ENCODE peak calls at places on chromosomes 5 and 9, in nine cellular contexts. B is heart right ventricle, P is colonic mucosa, K is adrenal gland, J is PC-9, L is stomach, E is lower lobe of right lung, H is neural progenitor cell, D is transverse colon. M is an unnamed sample. For H3K4me1, the result is how much of the 10 kb centered on the place peaks cover.

GRCh38 chr5:179164331-179165311 is 104.4 kb downstream of the ZNF354C start:
- DNase-seq in B (no peak), P (no peak), K (no peak), J (no peak), L (no peak), E (peak), H (no peak), D (no peak), M (no peak)

GRCh38 chr9:14303110-14303509 is 10.8 kb downstream of the NFIB start:
- DNase-seq in B (no peak), P (no peak), K (no peak), J (no peak), L (no peak), E (no peak), H (no peak), D (no peak), M (no peak)

GRCh38 chr9:82558855-82559615 is 503.9 kb downstream of the RASEF start:
- DNase-seq in B (no peak), P (no peak), K (no peak), J (no peak), L (no peak), E (no peak), H (no peak), D (no peak), M (no peak)

GRCh38 chr9:95783426-95783975 is 92.0 kb upstream of the ERCC6L2 start:
- DNase-seq in B (no peak), P (no peak), K (no peak), J (no peak), L (no peak), E (no peak), H (no peak), D (no peak), M (peak)

GRCh38 chr5:81302596-81302995 is 1.2 kb downstream of the ZCCHC9 start:
- DNase-seq in B (no peak), P (no peak), K (no peak), J (no peak), L (no peak), E (no peak), H (no peak), D (no peak), M (no peak)

GRCh38 chr5:54725391-54726280 is 208.1 kb downstream of the SNX18 start:
- DNase-seq in B (no peak), P (no peak), K (no peak), J (no peak), L (no peak), E (no peak), H (no peak), D (no peak), M (peak)

GRCh38 chr5:135393691-135394090 is 5.3 kb downstream of the MACROH2A1 start:
- DNase-seq in B (no peak), P (no peak), K (no peak), J (no peak), L (no peak), E (no peak), H (no peak), D (no peak), M (no peak)

GRCh38 chr9:87570000-87570834 is 72.5 kb downstream of the DAPK1 start:
- DNase-seq in B (no peak), P (no peak), K (no peak), J (peak), L (no peak), E (no peak), H (no peak), D (no peak), M (no peak)

GRCh38 chr5:90709323-90710148 is 150.9 kb downstream of the ADGRV1 start:
- DNase-seq in B (no peak), P (peak), K (peak), J (no peak), L (peak), E (no peak), H (peak), D (peak), M (no peak)

GRCh38 chr9:78462616-78463015 is 165.7 kb downstream of the PSAT1 start:
- DNase-seq in B (no peak), P (no peak), K (no peak), J (peak), L (no peak), E (no peak), H (no peak), D (no peak), M (peak)

GRCh38 chr5:133897431-133897830 is 71.0 kb downstream of the C5orf15 start:
- DNase-seq in B (no peak), P (no peak), K (no peak), J (no peak), L (no peak), E (no peak), H (no peak), D (no peak), M (no peak)

GRCh38 chr5:140118294-140118936 is 4.5 kb downstream of the PURA start:
- DNase-seq in B (no peak), P (no peak), K (no peak), J (no peak), L (no peak), E (no peak), H (no peak), D (no peak), M (no peak)

GRCh38 chr9:89621676-89622075 is 16.9 kb downstream of the GADD45G start:
- DNase-seq in B (peak), P (no peak), K (no peak), J (no peak), L (no peak), E (no peak), H (no peak), D (no peak), M (no peak)

GRCh38 chr5:174356536-174356935 is 311.0 kb downstream of the NSG2 start:
- DNase-seq in B (no peak), P (no peak), K (no peak), J (no peak), L (no peak), E (no peak), H (no peak), D (no peak), M (no peak)

GRCh38 chr9:1429328-1429727 is 379.2 kb downstream of the DMRT2 start:
- DNase-seq in B (peak), P (no peak), K (no peak), J (no peak), L (no peak), E (no peak), H (no peak), D (peak), M (no peak)

GRCh38 chr5:174625591-174626365 is 98.6 kb upstream of the MSX2 start:
- DNase-seq in B (no peak), P (no peak), K (no peak), J (no peak), L (no peak), E (no peak), H (peak), D (no peak), M (no peak)

GRCh38 chr5:146690880-146691355 is 174.9 kb upstream of the GPR151 start:
- DNase-seq in B (no peak), P (no peak), K (no peak), J (no peak), L (no peak), E (no peak), H (no peak), D (no peak), M (no peak)

GRCh38 chr5:178381921-178382688 is 149.5 kb upstream of the PHYKPL start:
- DNase-seq in B (no peak), P (no peak), K (no peak), J (no peak), L (no peak), E (no peak), H (no peak), D (no peak), M (no peak)

GRCh38 chr9:90065851-90066250 is 461.0 kb downstream of the GADD45G start:
- DNase-seq in B (no peak), P (no peak), K (no peak), J (no peak), L (no peak), E (no peak), H (no peak), D (no peak), M (no peak)

GRCh38 chr5:132203464-132203818 is 24.2 kb downstream of the P4HA2 start:
- DNase-seq in B (no peak), P (no peak), K (no peak), J (no peak), L (no peak), E (no peak), H (no peak), D (no peak), M (no peak)

GRCh38 chr9:117860849-117861248 is 156.6 kb downstream of the TLR4 start:
- DNase-seq in B (no peak), P (no peak), K (no peak), J (no peak), L (no peak), E (no peak), H (no peak), D (no peak), M (no peak)

GRCh38 chr5:151743535-151743934 is 14.9 kb downstream of the ATOX1 start:
- DNase-seq in B (no peak), P (no peak), K (no peak), J (no peak), L (no peak), E (no peak), H (no peak), D (no peak), M (no peak)

GRCh38 chr5:9057406-9058000 is 488.4 kb downstream of the SEMA5A start:
- DNase-seq in B (no peak), P (no peak), K (no peak), J (no peak), L (no peak), E (no peak), H (no peak), D (no peak), M (no peak)

GRCh38 chr9:90789862-90790261 is 11.8 kb upstream of the SYK start:
- DNase-seq in B (no peak), P (no peak), K (no peak), J (no peak), L (no peak), E (no peak), H (peak), D (no peak), M (no peak)

GRCh38 chr5:152542741-152543140 is 137.7 kb upstream of the NMUR2 start:
- DNase-seq in B (no peak), P (no peak), K (no peak), J (no peak), L (no peak), E (no peak), H (peak), D (no peak), M (no peak)

GRCh38 chr9:118170032-118170955 is 466.1 kb downstream of the TLR4 start:
- DNase-seq in B (no peak), P (peak), K (peak), J (no peak), L (no peak), E (no peak), H (peak), D (peak), M (peak)

GRCh38 chr9:18190671-18191374 is 283.1 kb upstream of the ADAMTSL1 start:
- DNase-seq in B (no peak), P (no peak), K (no peak), J (no peak), L (no peak), E (no peak), H (no peak), D (no peak), M (no peak)

GRCh38 chr5:179798771-179799643 is 5.2 kb downstream of the LTC4S start:
- DNase-seq in B (no peak), P (no peak), K (no peak), J (no peak), L (no peak), E (no peak), H (no peak), D (no peak), M (no peak)

GRCh38 chr9:102950341-102950740 is 44.8 kb upstream of the CYLC2 start:
- DNase-seq in B (no peak), P (no peak), K (no peak), J (no peak), L (no peak), E (no peak), H (no peak), D (no peak), M (no peak)

GRCh38 chr5:177507165-177507564 is 2.5 kb downstream of the DOK3 start:
- DNase-seq in B (no peak), P (no peak), K (no peak), J (no peak), L (no peak), E (no peak), H (no peak), D (no peak), M (no peak)

GRCh38 chr9:94980947-94981632 is 254.6 kb downstream of the AOPEP start:
- DNase-seq in B (no peak), P (no peak), K (no peak), J (no peak), L (no peak), E (no peak), H (peak), D (no peak), M (no peak)

GRCh38 chr5:5165541-5166002 is 25.4 kb downstream of the ADAMTS16 start:
- DNase-seq in B (no peak), P (no peak), K (no peak), J (peak), L (no peak), E (no peak), H (no peak), D (no peak), M (peak)

GRCh38 chr5:81121273-81121672 is 111.8 kb upstream of the CKMT2 start:
- DNase-seq in B (no peak), P (no peak), K (no peak), J (no peak), L (no peak), E (no peak), H (no peak), D (no peak), M (no peak)

GRCh38 chr9:126377521-126377920 is 50.9 kb downstream of the MVB12B start:
- DNase-seq in B (no peak), P (peak), K (no peak), J (no peak), L (no peak), E (no peak), H (no peak), D (no peak), M (no peak)

GRCh38 chr5:94702729-94703128 is 84.3 kb downstream of the SLF1 start:
- DNase-seq in B (no peak), P (no peak), K (no peak), J (no peak), L (no peak), E (no peak), H (no peak), D (no peak), M (no peak)

GRCh38 chr9:101325053-101325452 is 59.8 kb downstream of the BAAT start:
- DNase-seq in B (no peak), P (no peak), K (no peak), J (no peak), L (no peak), E (no peak), H (no peak), D (no peak), M (no peak)

GRCh38 chr5:156838966-156839365 is 11.1 kb upstream of the PPP1R2B start:
- DNase-seq in B (no peak), P (no peak), K (peak), J (no peak), L (no peak), E (no peak), H (no peak), D (no peak), M (no peak)

GRCh38 chr5:156835905-156836304 is 14.2 kb upstream of the PPP1R2B start:
- DNase-seq in B (no peak), P (no peak), K (no peak), J (no peak), L (no peak), E (no peak), H (peak), D (no peak), M (no peak)

GRCh38 chr5:156834916-156835315 is 15.2 kb upstream of the PPP1R2B start:
- DNase-seq in B (no peak), P (no peak), K (no peak), J (no peak), L (no peak), E (no peak), H (no peak), D (peak), M (no peak)
- H3K4me1 ChIP-seq in B (under half), P (under half), K (under half), J (under half), L (under half), E (under half), H (under half), D (under half), M (under half)

DNA sequence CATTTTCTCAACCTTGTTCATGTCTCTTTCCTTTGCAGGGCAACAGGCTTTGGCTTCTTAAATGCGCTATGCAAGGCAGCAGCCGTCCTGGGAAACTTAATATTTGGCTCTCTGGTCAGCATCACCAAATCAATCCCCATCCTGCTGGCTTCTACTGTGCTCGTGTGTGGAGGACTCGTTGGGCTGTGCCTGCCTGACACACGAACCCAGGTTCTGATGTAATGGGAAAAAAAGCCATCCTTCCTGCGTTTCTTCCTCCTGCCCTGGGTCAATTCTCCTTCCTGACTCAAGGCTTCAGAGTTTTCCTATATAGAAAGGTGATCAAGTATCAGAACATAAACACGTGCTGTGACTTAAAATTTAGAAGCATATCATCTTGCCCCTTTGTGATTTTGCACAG is 77.8 kb upstream of the IQGAP2 start:
- DNase-seq in B (no peak), P (no peak), K (no peak), J (no peak), L (no peak), E (no peak), H (no peak), D (no peak), M (no peak)
- H3K4me1 ChIP-seq in B (under half), P (under half), K (under half), J (under half), L (under half), E (under half), H (under half), D (under half), M (under half)

DNA sequence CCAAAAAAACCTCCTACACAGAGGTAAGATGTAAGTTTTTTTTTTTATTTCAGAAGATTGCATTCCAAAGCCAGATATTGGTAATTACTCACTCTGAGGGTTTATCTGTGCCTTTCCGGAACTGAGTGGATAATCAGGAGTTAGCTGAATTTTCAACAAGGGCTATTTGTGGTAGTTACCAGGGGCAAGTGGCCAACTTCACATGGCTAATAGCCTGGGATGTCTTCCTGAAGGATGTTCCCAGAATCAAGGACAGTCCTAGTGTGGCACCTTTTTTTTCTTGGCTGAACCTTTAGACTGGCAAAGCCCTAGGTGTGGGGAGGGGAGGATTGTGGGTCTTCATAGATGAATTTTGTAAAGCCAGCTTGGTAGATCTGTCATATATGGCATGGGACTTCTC is 7.1 kb downstream of the LARP1 start:
- DNase-seq in B (no peak), P (no peak), K (no peak), J (no peak), L (no peak), E (no peak), H (no peak), D (no peak), M (no peak)
- H3K4me1 ChIP-seq in B (half or more), P (under half), K (under half), J (under half), L (half or more), E (half or more), H (half or more), D (half or more), M (under half)

GRCh38 chr5:142202282-142202681 is 93.7 kb downstream of the NDFIP1 start:
- DNase-seq in B (no peak), P (no peak), K (no peak), J (no peak), L (no peak), E (no peak), H (no peak), D (no peak), M (no peak)
- H3K4me1 ChIP-seq in B (under half), P (under half), K (under half), J (under half), L (under half), E (under half), H (under half), D (under half), M (under half)

GRCh38 chr5:72138943-72139467 is 31.7 kb downstream of the MAP1B start:
- DNase-seq in B (no peak), P (no peak), K (peak), J (no peak), L (no peak), E (no peak), H (no peak), D (no peak), M (peak)
- H3K4me1 ChIP-seq in B (under half), P (under half), K (under half), J (under half), L (under half), E (under half), H (under half), D (under half), M (half or more)

M was measured in SJSA1.